ENCODE peak calls at places on chromosomes 7 and 10, in nine cellular contexts. J is GM12891; A is ecto neural progenitor cell; T is stimulated activated CD4-positive, alpha-beta T cell treated with anti-CD3 and anti-CD28 coated beads, Interleukin-1b, Interleukin-23, amount 100 ng/mL, for 1 hour; V is dorsolateral prefrontal cortex; L is brain microvascular endothelial cell; Q is activated CD8-positive, alpha-beta memory T cell treated with anti-CD3 and anti-CD28 coated beads, Interleukin-2, amount 50 U/mL, for 48 hours; F is prostate gland; H is effector memory CD8-positive, alpha-beta T cell. N is an unnamed sample.

GRCh38 chr7:99393363-99394187 is 14.8 kb downstream of the PDAP1 start:
- DNase-seq in J (no peak), A (peak; percentile 88), T (no peak), V (no peak), L (no peak), Q (no peak), F (peak; percentile 31), H (no peak), N (no peak)

GRCh38 chr10:79446451-79447020 is 1.1 kb upstream of the ZCCHC24 start:
- DNase-seq in J (no peak), A (peak; percentile 85), T (no peak), V (peak; percentile 66), L (no peak), Q (peak; percentile 57), F (peak; percentile 25), H (peak; percentile 18), N (peak; percentile 29)

GRCh38 chr7:129784783-129785456 is 167.8 kb downstream of the UBE2H start:
- DNase-seq in J (peak; percentile 66), A (no peak), T (no peak), V (no peak), L (no peak), Q (no peak), F (no peak), H (no peak), N (peak; percentile 59)

GRCh38 chr7:139669106-139670061 is 108.4 kb downstream of the HIPK2 start:
- DNase-seq in J (no peak), A (no peak), T (no peak), V (no peak), L (no peak), Q (no peak), F (no peak), H (no peak), N (peak; percentile 76)

GRCh38 chr10:120562956-120563355 is 105.9 kb downstream of the PLPP4 start:
- DNase-seq in J (no peak), A (peak; percentile 8), T (no peak), V (no peak), L (no peak), Q (no peak), F (no peak), H (no peak), N (no peak)

GRCh38 chr10:100654835-100655759 is 90.3 kb upstream of the PAX2 start:
- DNase-seq in J (no peak), A (peak; percentile 73), T (no peak), V (no peak), L (no peak), Q (no peak), F (no peak), H (no peak), N (peak; percentile 51)

GRCh38 chr10:100183482-100183881 is 2.3 kb downstream of the ERLIN1 start:
- DNase-seq in J (no peak), A (no peak), T (no peak), V (no peak), L (no peak), Q (no peak), F (peak; percentile 62), H (no peak), N (no peak)

GRCh38 chr7:149147730-149148653 is 739 bp downstream of the ZNF398 start:
- DNase-seq in J (peak; percentile 54), A (peak; percentile 71), T (no peak), V (peak; percentile 70), L (peak; percentile 38), Q (peak; percentile 81), F (no peak), H (peak; percentile 66), N (peak; percentile 67)

GRCh38 chr10:58431903-58432302 is 46.7 kb downstream of the TFAM start:
- DNase-seq in J (no peak), A (no peak), T (no peak), V (no peak), L (no peak), Q (no peak), F (no peak), H (no peak), N (no peak)

GRCh38 chr7:131489881-131490280 is 66.5 kb downstream of the PODXL start:
- DNase-seq in J (no peak), A (no peak), T (no peak), V (no peak), L (no peak), Q (no peak), F (no peak), H (no peak), N (no peak)

GRCh38 chr10:14653271-14654161 is 121.2 kb downstream of the FAM107B start:
- DNase-seq in J (no peak), A (peak; percentile 64), T (no peak), V (no peak), L (peak; percentile 71), Q (no peak), F (peak; percentile 42), H (no peak), N (peak; percentile 10)

GRCh38 chr7:6232534-6232933 is 39.9 kb downstream of the CYTH3 start:
- DNase-seq in J (no peak), A (no peak), T (no peak), V (no peak), L (no peak), Q (no peak), F (no peak), H (no peak), N (no peak)

GRCh38 chr7:77426521-77427051 is 10.4 kb upstream of the GSAP start:
- DNase-seq in J (no peak), A (no peak), T (no peak), V (no peak), L (no peak), Q (no peak), F (no peak), H (no peak), N (no peak)